ENCODE peak calls at places on chromosomes 5 and 9, in ten cellular contexts. F is GM12878; Q is body of pancreas; T is CD8-positive, alpha-beta memory T cell; E is effector memory CD4-positive, alpha-beta T cell; P is left ventricle myocardium inferior; I is astrocyte; B is stomach; C is CD8-positive, alpha-beta T cell; A is brain microvascular endothelial cell. S is an unnamed sample.

GRCh38 chr9:20032413-20033006 is 243.7 kb upstream of the SLC24A2 start:
- DNase-seq in Q (no peak), E (no peak), A (no peak), B (no peak), C (no peak), T (no peak), F (no peak), P (no peak), I (no peak), S (no peak)

GRCh38 chr9:93122721-93123221 is 11.3 kb downstream of the NINJ1 start:
- DNase-seq in F (no peak), P (no peak), I (no peak), C (no peak), A (no peak), B (no peak), Q (peak; percentile 12), T (no peak), E (no peak), S (no peak)

GRCh38 chr9:90556897-90557296 is 85.7 kb downstream of the DIRAS2 start:
- DNase-seq in P (no peak), A (no peak), Q (no peak), F (no peak), T (no peak), C (no peak), B (no peak), I (no peak), E (no peak), S (no peak)

GRCh38 chr5:33105521-33105941 is 335.2 kb upstream of the TARS1 start:
- DNase-seq in T (no peak), P (no peak), Q (no peak), F (no peak), A (peak; percentile 65), B (no peak), I (peak; percentile 80), E (no peak), C (no peak), S (no peak)

GRCh38 chr9:108184941-108185340 is 670.8 kb downstream of the ACTL7B start:
- DNase-seq in E (no peak), T (no peak), F (no peak), Q (peak; percentile 25), A (peak; percentile 47), P (no peak), B (no peak), C (no peak), I (peak; percentile 85), S (no peak)

GRCh38 chr5:36690041-36690941 is 83.9 kb downstream of the SLC1A3 start:
- DNase-seq in C (peak; percentile 21), P (peak; percentile 79), B (peak; percentile 82), E (peak; percentile 13), I (peak; percentile 57), Q (peak; percentile 80), A (peak; percentile 62), F (peak; percentile 42), T (peak; percentile 30), S (peak; percentile 52)

GRCh38 chr5:142063878-142064331 is 44.7 kb upstream of the NDFIP1 start:
- DNase-seq in C (no peak), I (peak; percentile 65), E (no peak), A (peak; percentile 64), T (no peak), P (peak; percentile 75), Q (peak; percentile 58), F (no peak), B (peak; percentile 39), S (peak; percentile 96)

GRCh38 chr9:83474631-83475030 is 63.6 kb downstream of the FRMD3 start:
- DNase-seq in B (no peak), E (no peak), F (no peak), C (no peak), Q (no peak), T (no peak), A (no peak), P (no peak), I (no peak), S (peak; percentile 13)

GRCh38 chr5:67287795-67288194 is 91.2 kb upstream of the CD180 start:
- DNase-seq in C (no peak), A (no peak), P (no peak), I (peak; percentile 88), T (no peak), Q (no peak), E (no peak), B (no peak), F (no peak), S (no peak)

GRCh38 chr5:178730940-178731265 is 444 bp upstream of the ZNF354A start:
- DNase-seq in E (no peak), A (no peak), F (no peak), T (peak; percentile 1), C (peak; percentile 6), B (no peak), I (no peak), Q (no peak), P (no peak), S (no peak)

GRCh38 chr5:178797101-178797521 is 62.6 kb upstream of the ZNF354B start:
- DNase-seq in I (no peak), Q (no peak), C (no peak), E (no peak), T (no peak), P (no peak), A (no peak), B (no peak), F (no peak), S (no peak)

GRCh38 chr5:174325441-174325840 is 279.9 kb downstream of the NSG2 start:
- DNase-seq in B (no peak), T (no peak), P (no peak), Q (no peak), I (peak; percentile 14), A (no peak), F (no peak), E (no peak), C (no peak), S (no peak)
- H3K27ac ChIP-seq in B (no peak overlapping the region), T (no peak overlapping the region), P (no peak overlapping the region), Q (no peak overlapping the region), I (no peak overlapping the region), A (no peak overlapping the region), F (no peak overlapping the region), E (no peak overlapping the region), C (no peak overlapping the region), S (no peak overlapping the region)

DNA sequence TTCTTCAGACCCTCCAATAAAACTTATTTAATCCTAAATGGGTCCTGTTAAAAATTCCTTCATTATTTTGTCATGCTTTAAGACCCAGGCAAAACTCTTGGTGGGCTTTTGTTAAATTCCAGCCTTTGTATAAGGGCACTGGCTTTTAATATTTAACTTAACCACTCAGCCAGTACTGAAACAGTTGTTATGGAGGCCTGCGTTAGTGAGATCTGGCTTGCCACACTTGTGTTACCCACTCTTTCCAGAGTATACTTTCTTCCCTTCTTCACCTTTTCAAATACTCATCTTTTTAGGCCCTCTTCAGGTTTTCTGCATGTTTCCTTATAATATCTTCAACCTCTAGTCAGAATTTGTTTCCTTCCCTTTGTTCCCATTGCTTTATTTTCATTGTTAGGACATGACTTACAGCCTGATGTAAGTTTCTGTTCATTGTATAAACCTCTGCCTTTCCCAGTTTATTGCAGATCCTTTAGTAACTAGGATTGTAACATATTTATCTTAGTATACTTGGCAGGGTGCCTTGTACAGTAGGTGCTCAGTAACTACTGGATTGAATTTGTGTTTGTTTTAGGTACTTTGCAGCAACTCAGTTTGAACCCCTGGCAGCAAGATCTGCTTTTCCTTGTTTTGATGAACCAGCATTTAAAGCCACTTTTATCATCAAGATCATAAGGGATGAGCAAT is 48.8 kb downstream of the LNPEP start:
- DNase-seq in A (no peak), E (no peak), T (no peak), Q (no peak), I (no peak), P (no peak), B (no peak), C (no peak), F (no peak), S (no peak)
- H3K36me3 ChIP-seq in A (peaks cover 8% of the 10 kb centered on the region), E (peaks cover 24% of the 10 kb centered on the region), T (peaks cover 29% of the 10 kb centered on the region), Q (no peaks in the 10 kb centered on the region), I (peaks cover 3% of the 10 kb centered on the region), P (peaks cover 51% of the 10 kb centered on the region), B (peaks cover 28% of the 10 kb centered on the region), C (peaks cover 16% of the 10 kb centered on the region), F (peaks cover 2% of the 10 kb centered on the region), S (peaks cover 26% of the 10 kb centered on the region)

GRCh38 chr9:135138078-135138855 is 50.8 kb downstream of the OLFM1 start:
- DNase-seq in B (no peak), Q (no peak), T (no peak), E (no peak), A (no peak), P (no peak), I (no peak), F (no peak), C (no peak), S (no peak)

GRCh38 chr9:135136991-135137390 is 49.5 kb downstream of the OLFM1 start:
- DNase-seq in C (no peak), P (no peak), E (no peak), Q (no peak), I (no peak), F (no peak), A (no peak), B (no peak), T (no peak), S (no peak)

GRCh38 chr9:135135927-135136311 is 48.5 kb downstream of the OLFM1 start:
- DNase-seq in T (no peak), E (no peak), C (no peak), I (no peak), B (no peak), P (no peak), F (no peak), Q (no peak), A (no peak), S (no peak)

GRCh38 chr9:135136481-135136880 is 49.0 kb downstream of the OLFM1 start:
- DNase-seq in B (no peak), Q (no peak), A (no peak), I (no peak), F (no peak), T (no peak), C (no peak), E (no peak), P (no peak), S (no peak)

GRCh38 chr9:135137398-135137832 is 49.9 kb downstream of the OLFM1 start:
- DNase-seq in P (no peak), E (no peak), B (no peak), A (no peak), Q (no peak), T (no peak), I (no peak), C (no peak), F (no peak), S (peak; percentile 48)
- H3K27ac ChIP-seq in P (no peak overlapping the region), E (no peak overlapping the region), B (no peak overlapping the region), A (no peak overlapping the region), Q (no peak overlapping the region), T (no peak overlapping the region), I (no peak overlapping the region), C (no peak overlapping the region), F (no peak overlapping the region), S (no peak overlapping the region)

GRCh38 chr5:157331807-157332206 is 65.9 kb downstream of the CYFIP2 start:
- DNase-seq in B (no peak), T (no peak), C (no peak), P (no peak), I (no peak), F (no peak), Q (no peak), E (no peak), A (no peak), S (no peak)

GRCh38 chr5:157339409-157339808 is 73.5 kb downstream of the CYFIP2 start:
- DNase-seq in T (no peak), I (no peak), E (no peak), B (no peak), C (no peak), A (no peak), Q (no peak), F (no peak), P (no peak), S (no peak)

GRCh38 chr5:157335534-157336422 is 69.9 kb downstream of the CYFIP2 start:
- DNase-seq in Q (no peak), E (no peak), T (no peak), F (no peak), A (no peak), C (no peak), I (no peak), P (peak; percentile 32), B (no peak), S (peak; percentile 45)

GRCh38 chr5:157336423-157336744 is 70.5 kb downstream of the CYFIP2 start:
- DNase-seq in P (no peak), A (no peak), T (no peak), Q (no peak), I (no peak), F (no peak), C (no peak), E (no peak), B (no peak), S (peak; percentile 23)
- H3K36me3 ChIP-seq in P (peaks cover 38% of the 10 kb centered on the region), A (no peaks in the 10 kb centered on the region), T (peaks cover 93% of the 10 kb centered on the region), Q (no peaks in the 10 kb centered on the region), I (no peaks in the 10 kb centered on the region), F (peaks cover 11% of the 10 kb centered on the region), C (peaks cover 90% of the 10 kb centered on the region), E (peaks cover 96% of the 10 kb centered on the region), B (peaks cover 28% of the 10 kb centered on the region), S (no peaks in the 10 kb centered on the region)